ENCODE peak calls at places on chromosomes 1 and 21, in five cellular contexts. O is mesothelial cell of epicardium, S is lung, I is stomach, B is activated B cell treated with CpG ODN at 0.5 μM for 24 hours. H is an unnamed sample.

GRCh38 chr21:45962531-45963224 is 18.9 kb upstream of the COL6A1 start:
- DNase-seq in O (no peak), S (no peak), I (no peak), B (no peak), H (no peak)

GRCh38 chr21:37071561-37072238 is 1.2 kb downstream of the PIGP start:
- DNase-seq in O (no peak), S (peak), I (peak), B (no peak), H (no peak)

GRCh38 chr1:240539700-240540414 is 72.1 kb downstream of the GREM2 start:
- DNase-seq in O (no peak), S (no peak), I (no peak), B (no peak), H (no peak)

GRCh38 chr1:27643626-27644368 is 8.8 kb upstream of the FGR start:
- DNase-seq in O (no peak), S (no peak), I (peak), B (peak), H (peak)

GRCh38 chr1:94095744-94096469 is 25.0 kb downstream of the ABCA4 start:
- DNase-seq in O (no peak), S (no peak), I (no peak), B (no peak), H (no peak)

GRCh38 chr1:26862781-26863676 is at the start of gene SFN:
- DNase-seq in O (no peak), S (peak), I (peak), B (no peak), H (no peak)

GRCh38 chr1:30631700-30632099 is 91.7 kb downstream of the MATN1 start:
- DNase-seq in O (no peak), S (no peak), I (no peak), B (no peak), H (no peak)

GRCh38 chr1:23249785-23250184 is 32.5 kb upstream of the HTR1D start:
- DNase-seq in O (no peak), S (no peak), I (no peak), B (no peak), H (no peak)

GRCh38 chr1:37035828-37036666 is 1.7 kb upstream of the GRIK3 start:
- DNase-seq in O (no peak), S (no peak), I (no peak), B (peak), H (no peak)

GRCh38 chr1:31182352-31182751 is 57.3 kb downstream of the NKAIN1 start:
- DNase-seq in O (peak), S (peak), I (peak), B (peak), H (peak)

GRCh38 chr1:184472117-184472516 is 85.3 kb downstream of the C1orf21 start:
- DNase-seq in O (no peak), S (no peak), I (no peak), B (no peak), H (no peak)

GRCh38 chr21:44380876-44381275 is 27.5 kb downstream of the TRPM2 start:
- DNase-seq in O (no peak), S (no peak), I (no peak), B (no peak), H (no peak)

GRCh38 chr21:25171438-25171837 is 435.8 kb downstream of the MRPL39 start:
- DNase-seq in O (no peak), S (no peak), I (no peak), B (no peak), H (no peak)

GRCh38 chr21:37792046-37792445 is 124.2 kb downstream of the KCNJ6 start:
- DNase-seq in O (no peak), S (no peak), I (no peak), B (no peak), H (no peak)

GRCh38 chr1:234659538-234659937 is 49.6 kb upstream of the IRF2BP2 start:
- DNase-seq in O (no peak), S (no peak), I (no peak), B (no peak), H (no peak)

GRCh38 chr1:52190500-52191252 is 48.8 kb downstream of the ZFYVE9 start:
- DNase-seq in O (no peak), S (no peak), I (no peak), B (no peak), H (no peak)

GRCh38 chr21:45392206-45392971 is 12.6 kb upstream of the COL18A1 start:
- DNase-seq in O (peak), S (no peak), I (no peak), B (no peak), H (no peak)

GRCh38 chr1:225748479-225748878 is 29.1 kb upstream of the SRP9 start:
- DNase-seq in O (no peak), S (no peak), I (no peak), B (no peak), H (no peak)

GRCh38 chr1:172417552-172417951 is 2.9 kb upstream of the C1orf105 start:
- DNase-seq in O (no peak), S (no peak), I (no peak), B (no peak), H (no peak)

GRCh38 chr1:1315435-1315901 is 7.1 kb downstream of the PUSL1 start:
- DNase-seq in O (no peak), S (no peak), I (no peak), B (no peak), H (no peak)

GRCh38 chr1:183315987-183316758 is 102.0 kb downstream of the NMNAT2 start:
- DNase-seq in O (no peak), S (no peak), I (no peak), B (no peak), H (no peak)

GRCh38 chr1:200479816-200480215 is 70.0 kb upstream of the ZNF281 start:
- DNase-seq in O (no peak), S (no peak), I (no peak), B (no peak), H (no peak)

GRCh38 chr1:218930879-218931278 is 242.8 kb upstream of the LYPLAL1 start:
- DNase-seq in O (no peak), S (no peak), I (no peak), B (no peak), H (no peak)

GRCh38 chr1:111725192-111725591 is 14.0 kb downstream of the INKA2 start:
- DNase-seq in O (no peak), S (no peak), I (no peak), B (no peak), H (no peak)

DNA sequence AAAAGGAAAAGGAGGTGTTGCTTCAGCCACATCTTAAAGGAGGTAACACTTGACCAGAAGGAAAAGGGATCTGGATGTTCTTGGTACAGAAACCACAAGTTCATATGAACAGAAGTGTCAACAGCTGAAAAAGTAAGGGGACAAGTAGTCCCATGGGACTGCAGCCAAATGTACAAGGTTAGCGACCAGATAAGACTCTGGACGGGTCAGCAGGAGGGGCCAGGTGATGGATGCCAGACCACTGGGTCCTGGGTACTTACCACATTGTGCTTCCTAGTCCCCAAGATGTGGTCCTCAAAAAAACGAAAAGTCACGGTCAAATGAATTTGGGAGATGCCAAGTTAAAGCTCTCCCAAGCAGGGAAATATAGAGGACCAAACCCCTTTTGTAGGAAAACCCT is 16.6 kb upstream of the BMP8A start:
- DNase-seq in O (no peak), S (no peak), I (no peak), B (no peak), H (no peak)
- TF ChIP-seq CTCF in O (no peak), S (no peak), I (no peak), B (no peak), H (no peak)

GRCh38 chr1:245512181-245512888 is 357.6 kb downstream of the KIF26B start:
- DNase-seq in O (no peak), S (no peak), I (no peak), B (no peak), H (no peak)

GRCh38 chr1:245520611-245521010 is 365.8 kb downstream of the KIF26B start:
- DNase-seq in O (no peak), S (no peak), I (no peak), B (no peak), H (no peak)

GRCh38 chr1:245512980-245513578 is 358.3 kb downstream of the KIF26B start:
- DNase-seq in O (no peak), S (no peak), I (no peak), B (no peak), H (no peak)

GRCh38 chr1:245516178-245516829 is 361.5 kb downstream of the KIF26B start:
- DNase-seq in O (no peak), S (no peak), I (no peak), B (no peak), H (no peak)
- TF ChIP-seq CTCF in O (no peak), S (no peak), I (no peak), B (no peak), H (no peak)

GRCh38 chr1:174166530-174167328 is 7.4 kb downstream of the RABGAP1L start:
- DNase-seq in O (no peak), S (no peak), I (no peak), B (no peak), H (no peak)

GRCh38 chr1:174169342-174169741 is 10.0 kb downstream of the RABGAP1L start:
- DNase-seq in O (no peak), S (no peak), I (no peak), B (no peak), H (no peak)

GRCh38 chr1:174161813-174162212 is 2.5 kb downstream of the RABGAP1L start:
- DNase-seq in O (no peak), S (no peak), I (no peak), B (no peak), H (no peak)

GRCh38 chr1:174167404-174167803 is 8.1 kb downstream of the RABGAP1L start:
- DNase-seq in O (no peak), S (no peak), I (no peak), B (no peak), H (no peak)

DNA sequence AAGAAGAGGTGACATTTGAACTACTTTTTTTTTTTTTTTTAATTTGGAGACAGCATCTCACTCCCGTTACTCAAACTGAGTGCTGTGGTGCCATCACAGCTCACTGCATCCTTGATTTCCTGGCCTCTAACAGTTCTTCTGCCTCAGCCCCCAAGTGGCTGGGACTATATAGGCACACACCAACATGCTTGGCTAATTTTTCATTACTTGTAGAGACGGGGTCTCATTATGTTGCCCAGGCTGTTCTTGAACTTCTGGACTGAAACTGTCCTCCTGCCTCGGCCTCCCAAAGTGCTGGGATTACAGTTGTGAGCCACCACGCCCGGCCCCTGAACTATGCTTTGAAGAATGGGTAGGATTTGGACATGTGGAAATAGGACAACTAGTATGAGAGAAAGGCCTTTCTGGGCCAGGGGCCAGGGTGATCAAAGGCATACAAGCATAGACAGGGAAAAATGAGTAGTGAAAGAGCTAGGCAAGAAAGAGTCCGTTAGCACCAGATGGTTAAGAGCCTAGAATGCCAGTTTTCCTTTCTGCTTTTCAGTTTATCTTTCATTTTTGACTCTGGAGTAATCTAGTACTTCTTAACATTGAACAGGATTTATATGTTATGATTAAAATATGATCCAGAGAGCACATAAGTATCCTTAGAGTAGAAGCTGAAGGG is 6.3 kb downstream of the RABGAP1L start:
- DNase-seq in O (no peak), S (no peak), I (no peak), B (no peak), H (no peak)
- TF ChIP-seq CTCF in O (no peak), S (no peak), I (no peak), B (no peak), H (no peak)

GRCh38 chr1:246513619-246514343 is 6.7 kb upstream of the SMYD3 start:
- DNase-seq in O (no peak), S (no peak), I (no peak), B (no peak), H (no peak)

GRCh38 chr1:246517391-246517790 is 10.3 kb upstream of the SMYD3 start:
- DNase-seq in O (no peak), S (no peak), I (no peak), B (no peak), H (no peak)

GRCh38 chr1:246515390-246516005 is 8.4 kb upstream of the SMYD3 start:
- DNase-seq in O (no peak), S (no peak), I (no peak), B (no peak), H (no peak)

GRCh38 chr1:246518456-246519205 is 11.6 kb upstream of the SMYD3 start:
- DNase-seq in O (no peak), S (no peak), I (no peak), B (no peak), H (no peak)

DNA sequence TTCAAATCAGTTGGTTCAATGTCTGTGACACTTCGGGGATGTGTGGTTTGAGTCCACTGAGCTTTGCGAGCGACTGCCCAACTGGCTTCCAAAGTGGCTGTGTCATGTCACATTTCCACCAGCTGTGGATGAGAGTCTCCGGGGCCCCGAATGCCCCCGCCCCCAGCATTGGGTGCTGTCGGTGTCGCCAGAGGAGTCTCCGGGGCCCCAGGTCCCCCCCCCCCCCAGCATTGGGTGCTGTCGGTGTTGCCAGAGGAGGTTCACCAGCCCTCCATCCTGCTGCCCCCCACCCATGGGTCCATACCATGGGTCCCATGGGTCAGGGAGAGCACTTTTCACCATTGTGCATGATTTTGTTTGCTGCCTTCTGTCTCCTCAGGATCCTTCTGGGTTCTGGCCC is 9.0 kb upstream of the SMYD3 start:
- DNase-seq in O (no peak), S (no peak), I (no peak), B (no peak), H (no peak)
- TF ChIP-seq CTCF in O (no peak), S (no peak), I (no peak), B (no peak), H (no peak)

DNA sequence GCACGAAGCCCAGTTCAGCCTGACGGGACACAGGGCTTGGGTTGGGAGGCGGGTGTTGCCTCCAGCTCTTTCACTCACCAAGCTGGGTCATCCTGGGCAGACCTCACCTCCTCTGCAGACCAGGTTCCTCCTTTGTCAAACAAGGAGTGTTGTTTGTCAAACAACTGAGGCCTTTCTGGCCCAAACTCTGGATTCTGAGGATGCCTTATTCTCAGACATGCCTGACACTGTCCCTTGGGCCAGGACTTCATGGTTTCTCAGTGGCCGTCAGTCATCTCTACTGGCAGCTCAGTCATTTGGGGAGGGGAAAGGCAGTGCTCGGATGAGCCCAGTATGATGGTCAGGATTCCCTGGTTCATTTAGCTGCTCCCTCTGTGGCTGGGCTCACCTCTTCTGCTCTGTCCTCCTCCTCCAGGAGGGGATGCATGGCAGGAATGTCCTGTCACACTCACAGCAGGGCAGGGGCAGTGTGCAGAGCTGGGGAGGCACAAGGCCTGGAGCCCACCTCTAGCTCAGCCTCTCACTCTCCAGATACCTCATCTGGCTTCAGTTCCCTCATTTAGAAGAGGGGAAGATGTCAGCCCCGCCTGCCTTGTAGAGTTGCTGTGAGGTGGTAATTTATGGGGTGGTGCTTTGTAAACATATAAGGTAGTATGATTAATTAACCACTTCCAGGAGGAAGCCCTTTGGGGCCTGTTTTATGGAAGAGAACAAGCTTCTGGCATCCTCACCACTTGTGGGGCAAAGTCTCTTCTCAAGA is 20.7 kb downstream of the SLC2A1 start:
- DNase-seq in O (no peak), S (no peak), I (no peak), B (no peak), H (no peak)
- TF ChIP-seq CTCF in O (no peak), S (no peak), I (no peak), B (no peak), H (no peak)

GRCh38 chr1:11982010-11982392 is 1.8 kb downstream of the MFN2 start:
- DNase-seq in O (no peak), S (no peak), I (no peak), B (no peak), H (no peak)
- TF ChIP-seq CTCF in O (no peak), S (no peak), I (peak), B (no peak), H (peak)

GRCh38 chr1:10692401-10693021 is 103.9 kb downstream of the CASZ1 start:
- DNase-seq in O (no peak), S (peak), I (peak), B (peak), H (peak)
- TF ChIP-seq CTCF in O (peak), S (no peak), I (peak), B (no peak), H (peak)

DNA sequence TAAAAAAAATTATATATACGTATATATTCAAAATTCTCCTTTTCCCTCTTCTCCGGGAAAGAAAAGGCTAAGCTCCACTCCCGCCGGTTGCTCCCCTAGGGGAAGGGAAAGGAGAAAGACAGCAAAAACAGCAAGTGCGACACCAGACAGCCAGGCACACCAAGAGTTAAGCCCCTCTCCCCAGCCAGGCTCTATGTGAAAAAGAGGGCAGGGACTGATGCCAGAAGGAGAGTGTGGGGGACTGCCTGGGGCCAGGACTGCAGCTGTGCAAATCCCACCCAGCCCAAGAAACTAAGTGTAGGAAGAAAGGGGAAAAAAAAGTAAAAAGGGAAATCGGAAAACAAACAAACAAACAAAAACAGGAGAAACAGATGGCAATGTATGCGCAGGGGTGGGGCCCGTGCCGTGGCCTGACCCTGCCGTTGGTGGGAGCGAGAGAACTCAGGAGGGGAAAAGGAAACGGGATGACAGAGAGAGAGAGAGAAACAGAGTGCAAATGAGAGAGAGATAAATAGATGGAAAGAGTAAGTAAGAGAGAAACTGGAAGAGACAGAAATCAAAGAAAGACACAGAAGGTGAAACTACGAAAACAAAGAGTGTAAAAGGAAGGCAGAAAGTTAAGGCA is 27.6 kb upstream of the FMO1 start:
- DNase-seq in O (peak), S (no peak), I (no peak), B (no peak), H (peak)
- TF ChIP-seq CTCF in O (no peak), S (no peak), I (no peak), B (no peak), H (peak)

H was measured in progenitor cell of endocrine pancreas.